ENCODE peak calls at places on chromosomes 11 and 22, in eight cellular contexts. Y is left lung, I is PC-3, M is colonic mucosa, X is HCT116, D is mammary epithelial cell, R is uterus, T is SJCRH30. J is an unnamed sample. For H3K27me3 and H3K9me3, the result is how much of the 10 kb centered on the place peaks cover.

GRCh38 chr11:29801561-29801960 is 215.3 kb downstream of the KCNA4 start:
- DNase-seq in Y (no peak), I (no peak), M (no peak), X (no peak), D (no peak), R (no peak), T (no peak), J (no peak)

GRCh38 chr22:28547132-28547842 is 132.4 kb downstream of the TTC28 start:
- DNase-seq in Y (no peak), I (peak), M (no peak), X (no peak), D (no peak), R (no peak), T (no peak), J (no peak)

GRCh38 chr11:124760205-124760652 is 1.9 kb downstream of the ESAM start:
- DNase-seq in Y (no peak), I (no peak), M (no peak), X (no peak), D (no peak), R (no peak), T (no peak), J (no peak)

GRCh38 chr11:67252831-67253239 is 13.4 kb upstream of the GRK2 start:
- DNase-seq in Y (no peak), I (peak), M (no peak), X (no peak), D (peak), R (no peak), T (peak), J (no peak)

GRCh38 chr11:26551186-26551801 is 20.8 kb downstream of the MUC15 start:
- DNase-seq in Y (no peak), I (peak), M (no peak), X (no peak), D (peak), R (no peak), T (peak), J (no peak)

GRCh38 chr11:19117760-19118097 is 761 bp downstream of the ZDHHC13 start:
- DNase-seq in Y (no peak), I (no peak), M (no peak), X (no peak), D (no peak), R (no peak), T (no peak), J (no peak)

GRCh38 chr22:38955250-38955775 is 2.1 kb upstream of the APOBEC3A start:
- DNase-seq in Y (peak), I (no peak), M (no peak), X (no peak), D (no peak), R (no peak), T (no peak), J (no peak)

GRCh38 chr11:96341237-96342130 is 1.5 kb downstream of the MAML2 start:
- DNase-seq in Y (no peak), I (peak), M (peak), X (no peak), D (peak), R (peak), T (peak), J (peak)

GRCh38 chr11:2077061-2077802 is 62.0 kb downstream of the IGF2 start:
- DNase-seq in Y (no peak), I (peak), M (no peak), X (no peak), D (peak), R (no peak), T (no peak), J (peak)

GRCh38 chr11:128054323-128054910 is 532.9 kb downstream of the ETS1 start:
- DNase-seq in Y (no peak), I (no peak), M (no peak), X (no peak), D (peak), R (no peak), T (no peak), J (no peak)

GRCh38 chr11:102495161-102496042 is 35.1 kb downstream of the MMP7 start:
- DNase-seq in Y (no peak), I (peak), M (peak), X (peak), D (peak), R (peak), T (peak), J (peak)

GRCh38 chr11:102576350-102576749 is 45.8 kb upstream of the MMP7 start:
- DNase-seq in Y (no peak), I (no peak), M (no peak), X (no peak), D (no peak), R (no peak), T (no peak), J (no peak)

GRCh38 chr11:121281609-121282164 is 10.9 kb upstream of the SC5D start:
- DNase-seq in Y (no peak), I (no peak), M (no peak), X (no peak), D (no peak), R (no peak), T (no peak), J (no peak)

GRCh38 chr11:61542661-61543060 is 34.1 kb downstream of the LRRC10B start:
- DNase-seq in Y (no peak), I (no peak), M (no peak), X (no peak), D (no peak), R (no peak), T (peak), J (no peak)

GRCh38 chr22:39299829-39300178 is 19.6 kb downstream of the RPL3 start:
- DNase-seq in Y (no peak), I (no peak), M (no peak), X (no peak), D (peak), R (no peak), T (no peak), J (no peak)

GRCh38 chr11:65569973-65570918 is at the start of gene ZNRD2:
- DNase-seq in Y (peak), I (peak), M (peak), X (peak), D (peak), R (peak), T (peak), J (peak)
- H3K27me3 ChIP-seq in Y (under half), I (under half), M (under half), X (under half), D (under half), R (under half), T (under half), J (under half)

GRCh38 chr11:114610984-114611944 is 15.7 kb upstream of the NXPE4 start:
- DNase-seq in Y (no peak), I (no peak), M (peak), X (no peak), D (no peak), R (no peak), T (no peak), J (no peak)
- H3K9me3 ChIP-seq in Y (under half), I (under half), M (under half), X (under half), D (under half), R (under half), T (under half), J (under half)

GRCh38 chr22:47300698-47301405 is 538.4 kb downstream of the TBC1D22A start:
- DNase-seq in Y (no peak), I (no peak), M (no peak), X (no peak), D (no peak), R (no peak), T (no peak), J (no peak)

GRCh38 chr22:47304854-47305253 is 542.4 kb downstream of the TBC1D22A start:
- DNase-seq in Y (no peak), I (no peak), M (no peak), X (no peak), D (no peak), R (no peak), T (no peak), J (no peak)

GRCh38 chr22:47304191-47304831 is 541.9 kb downstream of the TBC1D22A start:
- DNase-seq in Y (no peak), I (no peak), M (no peak), X (no peak), D (no peak), R (no peak), T (no peak), J (no peak)

GRCh38 chr22:47301820-47302475 is 539.5 kb downstream of the TBC1D22A start:
- DNase-seq in Y (no peak), I (no peak), M (no peak), X (no peak), D (no peak), R (no peak), T (no peak), J (no peak)

DNA sequence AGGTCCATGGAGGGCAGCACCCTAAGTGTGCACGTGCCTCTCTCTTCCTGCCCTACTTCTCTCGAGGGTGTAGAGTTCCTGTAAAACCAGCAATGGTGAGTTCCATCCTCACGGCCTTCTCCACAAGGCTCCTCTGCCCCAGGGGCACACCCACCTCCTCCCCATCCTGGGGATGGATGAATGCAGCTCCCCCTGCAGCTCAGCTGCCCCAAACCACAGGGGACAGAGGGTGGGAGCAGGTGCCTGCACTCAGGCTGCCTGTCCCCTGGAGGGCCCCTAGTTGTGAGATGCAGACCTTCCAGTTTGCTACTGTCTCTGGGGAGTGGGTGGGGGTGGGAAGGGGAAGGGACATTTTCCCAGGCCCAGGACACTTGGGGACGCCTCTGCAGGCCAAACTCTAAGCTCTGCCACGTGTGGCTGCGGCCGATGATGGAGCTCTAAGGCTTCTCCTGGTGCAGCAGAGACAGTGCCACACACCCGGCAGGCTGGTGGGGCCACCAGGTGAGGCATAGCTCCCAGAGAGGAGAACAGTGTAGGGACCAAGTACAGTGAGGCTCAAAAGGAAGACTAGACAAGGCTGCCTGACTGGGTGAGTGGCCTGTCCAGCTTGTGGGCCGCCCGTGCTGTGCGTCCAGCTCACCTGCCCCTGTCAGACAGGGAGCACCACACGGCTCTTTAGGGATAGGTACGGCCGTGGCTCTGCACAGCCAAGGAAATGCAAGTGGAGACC is 540.9 kb downstream of the TBC1D22A start:
- DNase-seq in Y (no peak), I (peak), M (no peak), X (no peak), D (no peak), R (no peak), T (no peak), J (no peak)
- H3K4me3 ChIP-seq in Y (no peak), I (no peak), M (no peak), X (no peak), D (no peak), R (no peak), T (no peak), J (no peak)

DNA sequence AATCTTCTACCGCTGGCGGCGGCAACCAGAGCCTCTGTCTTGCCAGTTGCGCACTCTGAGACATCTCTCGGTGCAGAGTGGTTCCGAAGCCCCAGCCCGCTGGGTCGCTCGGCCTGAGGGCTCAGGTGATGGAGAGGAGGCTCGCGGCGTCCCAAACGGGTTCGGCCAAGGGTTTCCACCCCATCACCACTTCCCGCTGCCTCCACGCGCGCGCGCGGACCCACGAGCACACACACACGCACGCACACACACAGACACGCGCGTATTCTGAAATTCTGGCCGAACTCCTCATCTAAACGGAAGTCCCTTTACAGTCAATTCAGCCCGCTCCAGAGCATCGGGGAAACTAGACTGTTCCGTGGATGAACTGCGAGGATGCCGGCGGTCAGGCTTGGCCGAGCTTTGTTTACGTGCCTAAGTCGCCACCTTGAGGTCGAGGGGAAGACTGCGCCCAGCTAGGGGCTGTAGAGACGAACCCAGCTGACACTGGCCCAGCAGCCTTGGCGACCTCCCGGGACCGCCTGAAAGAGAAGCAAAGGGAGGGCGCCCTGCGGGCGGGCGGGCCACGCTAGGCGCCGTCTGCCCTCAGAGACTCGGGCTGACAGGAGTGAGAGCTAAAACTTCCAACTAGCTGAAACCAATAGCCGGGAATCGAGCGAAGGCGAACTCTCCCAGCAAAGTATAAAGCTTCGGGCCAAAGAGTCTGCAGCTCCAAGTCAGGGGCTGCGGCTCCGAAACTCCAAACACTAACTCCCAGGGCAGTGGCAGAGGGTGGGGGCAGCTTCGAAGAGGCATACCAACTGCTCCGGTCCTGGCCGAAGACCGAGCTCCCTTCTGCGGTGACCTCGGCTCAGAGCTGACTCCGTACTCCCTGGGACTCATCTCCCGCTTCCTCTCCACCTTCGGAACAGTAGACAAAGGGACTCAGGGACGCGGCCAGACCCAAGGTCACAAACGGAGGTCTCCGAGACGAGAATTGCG is 124.8 kb upstream of the C11orf58 start:
- DNase-seq in Y (peak), I (peak), M (peak), X (peak), D (peak), R (peak), T (peak), J (peak)
- H3K27me3 ChIP-seq in Y (half or more), I (half or more), M (half or more), X (under half), D (under half), R (under half), T (under half), J (under half)

DNA sequence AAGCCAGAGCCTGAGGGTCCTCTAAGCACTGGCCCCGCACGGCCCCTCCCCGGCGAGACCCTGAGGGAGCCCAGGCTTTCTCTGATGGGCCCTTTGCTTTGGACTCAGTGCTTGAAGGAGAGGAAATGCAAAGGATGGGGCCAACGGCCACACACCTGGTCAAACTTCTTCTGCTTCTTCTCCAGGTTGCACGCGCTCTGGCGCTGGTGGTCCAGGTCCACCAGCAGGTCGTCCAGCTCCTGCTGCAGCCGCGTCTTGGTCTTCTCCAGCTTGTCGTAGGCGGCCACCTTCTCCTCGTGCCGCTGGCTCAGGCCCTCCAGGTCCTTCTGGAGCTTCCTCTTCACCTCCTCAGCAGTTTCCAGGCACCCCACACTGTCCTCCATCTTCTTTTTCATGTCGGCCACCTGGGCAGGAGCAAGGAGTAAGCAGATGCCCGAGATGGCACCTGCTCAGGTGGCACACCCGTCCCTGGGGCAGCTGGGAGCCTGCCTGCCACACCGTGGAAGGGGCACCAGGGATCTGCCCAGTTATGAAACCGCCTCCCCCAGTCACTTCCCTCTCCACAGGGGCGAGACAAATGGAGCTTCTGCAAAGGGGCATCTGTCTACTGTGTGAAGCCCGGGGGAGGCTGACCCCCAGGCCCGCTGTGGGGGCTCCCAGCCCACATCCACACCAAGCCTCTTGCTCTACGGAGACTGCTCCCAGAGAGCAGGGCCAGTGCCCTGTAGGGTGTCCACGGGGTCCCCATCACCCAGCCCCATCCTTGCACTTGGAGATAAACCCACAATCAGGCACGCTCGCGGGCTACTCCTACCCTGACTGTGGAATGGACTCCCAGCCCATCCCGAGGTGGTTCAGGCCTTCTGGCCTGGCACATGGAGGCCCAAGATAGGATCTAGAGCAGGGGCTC is 39.2 kb downstream of the APOL1 start:
- DNase-seq in Y (no peak), I (no peak), M (no peak), X (no peak), D (no peak), R (no peak), T (no peak), J (no peak)
- H3K9me3 ChIP-seq in Y (under half), I (under half), M (under half), X (under half), D (under half), R (under half), T (under half), J (under half)

DNA sequence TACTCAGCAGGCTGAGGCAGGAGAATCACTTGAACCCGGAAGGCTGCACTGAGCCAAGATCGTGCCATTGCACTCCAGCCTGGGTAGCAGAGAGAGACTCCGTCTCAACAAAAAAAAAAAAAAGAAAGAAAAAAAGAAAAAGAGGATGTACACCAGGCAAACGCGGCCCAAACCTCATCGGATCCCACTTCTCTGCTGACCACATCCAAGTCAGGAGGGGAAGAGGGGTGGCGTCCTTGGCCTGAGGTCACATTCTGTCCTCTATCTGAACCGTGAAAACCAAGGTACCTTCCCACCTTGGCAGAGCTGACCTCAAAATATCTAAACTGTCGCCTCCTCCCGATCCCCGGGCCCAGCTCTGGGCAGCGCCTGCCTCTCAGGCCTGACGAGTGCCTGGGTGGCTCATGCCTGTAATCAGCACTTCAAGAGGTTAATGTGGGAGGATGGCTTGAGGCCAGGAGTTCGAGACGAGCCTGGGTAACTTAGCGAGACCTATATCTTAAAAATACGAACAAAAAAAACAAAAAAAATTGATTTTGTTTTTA is 25.1 kb downstream of the RGL4 start:
- DNase-seq in Y (no peak), I (no peak), M (no peak), X (no peak), D (no peak), R (no peak), T (no peak), J (no peak)
- H3K4me3 ChIP-seq in Y (peak), I (peak), M (peak), X (peak), D (peak), R (peak), T (peak), J (peak)